ENCODE peak calls at places on chromosomes 2 and 18, in six cellular contexts. E is hippocampal formation, L is putamen, J is DMS153, C is H54, A is activated T-cell treated with anti-CD3 and anti-CD28 coated beads for 1 hour. X is an unnamed sample.

GRCh38 chr2:75528221-75528977 is 32.3 kb downstream of the EVA1A start:
- DNase-seq in A (no peak), C (no peak), J (peak), E (no peak), L (no peak), X (no peak)

GRCh38 chr2:18412980-18413793 is 147.3 kb downstream of the RDH14 start:
- DNase-seq in L (no peak), A (no peak), C (no peak), J (no peak), E (no peak), X (no peak)

GRCh38 chr2:13682878-13683277 is 949.6 kb upstream of the LRATD1 start:
- DNase-seq in L (no peak), A (no peak), C (no peak), J (no peak), E (no peak), X (no peak)

GRCh38 chr18:47730795-47731194 is 199.7 kb downstream of the SMAD2 start:
- DNase-seq in L (no peak), A (no peak), C (peak), E (no peak), J (no peak), X (no peak)

GRCh38 chr2:25246558-25247290 is 78.3 kb upstream of the POMC start:
- DNase-seq in E (no peak), C (no peak), A (no peak), J (no peak), L (no peak), X (no peak)

GRCh38 chr2:99638791-99639190 is 149.0 kb upstream of the REV1 start:
- DNase-seq in L (no peak), C (no peak), E (no peak), J (no peak), A (no peak), X (no peak)

GRCh38 chr2:237321746-237322145 is 92.2 kb downstream of the COL6A3 start:
- DNase-seq in E (no peak), C (no peak), L (no peak), J (no peak), A (no peak), X (no peak)

GRCh38 chr18:58128286-58129018 is 84.4 kb downstream of the NEDD4L start:
- DNase-seq in E (no peak), J (no peak), C (no peak), A (no peak), L (no peak), X (no peak)

GRCh38 chr18:36516726-36517125 is 219.2 kb downstream of the FHOD3 start:
- DNase-seq in J (no peak), L (no peak), C (no peak), E (no peak), A (no peak), X (no peak)

GRCh38 chr18:62897153-62897552 is 181.8 kb downstream of the PHLPP1 start:
- DNase-seq in L (no peak), E (no peak), C (peak), A (no peak), J (no peak), X (no peak)

GRCh38 chr2:240326886-240327285 is 108.6 kb upstream of the GPC1 start:
- DNase-seq in L (no peak), J (no peak), C (no peak), E (no peak), A (no peak), X (no peak)

GRCh38 chr2:68774569-68775271 is 40.1 kb downstream of the ARHGAP25 start:
- DNase-seq in L (peak), A (peak), C (no peak), E (peak), J (no peak), X (peak)